ENCODE peak calls at places on chromosomes 1 and 21, in eight cellular contexts. One of them, this sample, is unnamed.

GRCh38 chr1:159856576-159856975 is 5.9 kb downstream of the VSIG8 start:
- DNase-seq in AG08396: no peak
- DNase-seq in kidney glomerular epithelial cell: no peak
- DNase-seq in stimulated activated CD4-positive, alpha-beta T cell treated with anti-CD3 and anti-CD28 coated beads, Interleukin-1b, Interleukin-23, amount 100 ng/mL, for 4 hours: no peak
- DNase-seq in heart left ventricle: no peak
- DNase-seq in IMR-90: no peak
- DNase-seq in GM23248: no peak
- DNase-seq in SHP77: no peak
- DNase-seq in this sample: no peak

GRCh38 chr1:212667223-212668139 is 32.2 kb downstream of the BATF3 start:
- DNase-seq in AG08396: peak
- DNase-seq in SHP77: no peak
- DNase-seq in IMR-90: peak
- DNase-seq in GM23248: peak
- DNase-seq in stimulated activated CD4-positive, alpha-beta T cell treated with anti-CD3 and anti-CD28 coated beads, Interleukin-1b, Interleukin-23, amount 100 ng/mL, for 4 hours: no peak
- DNase-seq in kidney glomerular epithelial cell: peak
- DNase-seq in heart left ventricle: peak
- DNase-seq in this sample: peak

GRCh38 chr21:37582613-37583012 is 216.0 kb downstream of the DYRK1A start:
- DNase-seq in IMR-90: peak
- DNase-seq in stimulated activated CD4-positive, alpha-beta T cell treated with anti-CD3 and anti-CD28 coated beads, Interleukin-1b, Interleukin-23, amount 100 ng/mL, for 4 hours: no peak
- DNase-seq in kidney glomerular epithelial cell: peak
- DNase-seq in SHP77: peak
- DNase-seq in heart left ventricle: no peak
- DNase-seq in GM23248: peak
- DNase-seq in AG08396: peak
- DNase-seq in this sample: peak

GRCh38 chr1:94738371-94738770 is 81.8 kb upstream of the SLC44A3 start:
- DNase-seq in kidney glomerular epithelial cell: no peak
- DNase-seq in stimulated activated CD4-positive, alpha-beta T cell treated with anti-CD3 and anti-CD28 coated beads, Interleukin-1b, Interleukin-23, amount 100 ng/mL, for 4 hours: no peak
- DNase-seq in SHP77: no peak
- DNase-seq in IMR-90: peak
- DNase-seq in heart left ventricle: no peak
- DNase-seq in GM23248: no peak
- DNase-seq in AG08396: no peak
- DNase-seq in this sample: no peak

GRCh38 chr1:183195146-183195571 is 9.1 kb downstream of the LAMC2 start:
- DNase-seq in AG08396: no peak
- DNase-seq in stimulated activated CD4-positive, alpha-beta T cell treated with anti-CD3 and anti-CD28 coated beads, Interleukin-1b, Interleukin-23, amount 100 ng/mL, for 4 hours: no peak
- DNase-seq in IMR-90: peak
- DNase-seq in kidney glomerular epithelial cell: no peak
- DNase-seq in heart left ventricle: no peak
- DNase-seq in SHP77: no peak
- DNase-seq in GM23248: peak
- DNase-seq in this sample: peak

GRCh38 chr1:16209847-16210407 is 2.5 kb downstream of the ARHGEF19 start:
- DNase-seq in GM23248: no peak
- DNase-seq in kidney glomerular epithelial cell: no peak
- DNase-seq in AG08396: no peak
- DNase-seq in SHP77: no peak
- DNase-seq in stimulated activated CD4-positive, alpha-beta T cell treated with anti-CD3 and anti-CD28 coated beads, Interleukin-1b, Interleukin-23, amount 100 ng/mL, for 4 hours: no peak
- DNase-seq in IMR-90: peak
- DNase-seq in heart left ventricle: no peak
- DNase-seq in this sample: no peak

GRCh38 chr1:207007352-207008033 is 25.1 kb downstream of the C1orf116 start:
- DNase-seq in GM23248: peak
- DNase-seq in SHP77: no peak
- DNase-seq in AG08396: peak
- DNase-seq in heart left ventricle: no peak
- DNase-seq in kidney glomerular epithelial cell: peak
- DNase-seq in stimulated activated CD4-positive, alpha-beta T cell treated with anti-CD3 and anti-CD28 coated beads, Interleukin-1b, Interleukin-23, amount 100 ng/mL, for 4 hours: no peak
- DNase-seq in IMR-90: peak
- DNase-seq in this sample: peak

GRCh38 chr1:42927920-42928505 is 30.7 kb downstream of the SLC2A1 start:
- DNase-seq in IMR-90: no peak
- DNase-seq in stimulated activated CD4-positive, alpha-beta T cell treated with anti-CD3 and anti-CD28 coated beads, Interleukin-1b, Interleukin-23, amount 100 ng/mL, for 4 hours: no peak
- DNase-seq in GM23248: no peak
- DNase-seq in SHP77: no peak
- DNase-seq in heart left ventricle: no peak
- DNase-seq in kidney glomerular epithelial cell: no peak
- DNase-seq in AG08396: no peak
- DNase-seq in this sample: no peak

GRCh38 chr1:1000357-1001056 is 610 bp upstream of the HES4 start:
- DNase-seq in kidney glomerular epithelial cell: peak
- DNase-seq in AG08396: peak
- DNase-seq in GM23248: peak
- DNase-seq in stimulated activated CD4-positive, alpha-beta T cell treated with anti-CD3 and anti-CD28 coated beads, Interleukin-1b, Interleukin-23, amount 100 ng/mL, for 4 hours: peak
- DNase-seq in SHP77: no peak
- DNase-seq in heart left ventricle: peak
- DNase-seq in IMR-90: peak
- DNase-seq in this sample: peak

GRCh38 chr1:245256528-245256927 is 101.7 kb downstream of the KIF26B start:
- DNase-seq in kidney glomerular epithelial cell: no peak
- DNase-seq in stimulated activated CD4-positive, alpha-beta T cell treated with anti-CD3 and anti-CD28 coated beads, Interleukin-1b, Interleukin-23, amount 100 ng/mL, for 4 hours: no peak
- DNase-seq in IMR-90: no peak
- DNase-seq in GM23248: no peak
- DNase-seq in heart left ventricle: no peak
- DNase-seq in AG08396: no peak
- DNase-seq in SHP77: no peak
- DNase-seq in this sample: no peak

GRCh38 chr1:154157520-154158306 is 2.8 kb upstream of the NUP210L start:
- DNase-seq in GM23248: peak
- DNase-seq in heart left ventricle: no peak
- DNase-seq in kidney glomerular epithelial cell: peak
- DNase-seq in AG08396: no peak
- DNase-seq in stimulated activated CD4-positive, alpha-beta T cell treated with anti-CD3 and anti-CD28 coated beads, Interleukin-1b, Interleukin-23, amount 100 ng/mL, for 4 hours: peak
- DNase-seq in SHP77: no peak
- DNase-seq in IMR-90: peak
- DNase-seq in this sample: no peak

GRCh38 chr1:165898837-165899236 is 71.4 kb downstream of the UCK2 start:
- DNase-seq in GM23248: peak
- DNase-seq in kidney glomerular epithelial cell: peak
- DNase-seq in AG08396: peak
- DNase-seq in SHP77: no peak
- DNase-seq in heart left ventricle: peak
- DNase-seq in IMR-90: peak
- DNase-seq in stimulated activated CD4-positive, alpha-beta T cell treated with anti-CD3 and anti-CD28 coated beads, Interleukin-1b, Interleukin-23, amount 100 ng/mL, for 4 hours: no peak
- DNase-seq in this sample: peak

GRCh38 chr1:14267991-14268390 is 330.5 kb upstream of the KAZN start:
- DNase-seq in heart left ventricle: no peak
- DNase-seq in IMR-90: no peak
- DNase-seq in stimulated activated CD4-positive, alpha-beta T cell treated with anti-CD3 and anti-CD28 coated beads, Interleukin-1b, Interleukin-23, amount 100 ng/mL, for 4 hours: no peak
- DNase-seq in GM23248: no peak
- DNase-seq in SHP77: no peak
- DNase-seq in kidney glomerular epithelial cell: peak
- DNase-seq in AG08396: no peak
- DNase-seq in this sample: peak

GRCh38 chr1:218946147-218946546 is 227.5 kb upstream of the LYPLAL1 start:
- DNase-seq in stimulated activated CD4-positive, alpha-beta T cell treated with anti-CD3 and anti-CD28 coated beads, Interleukin-1b, Interleukin-23, amount 100 ng/mL, for 4 hours: no peak
- DNase-seq in IMR-90: no peak
- DNase-seq in kidney glomerular epithelial cell: no peak
- DNase-seq in heart left ventricle: no peak
- DNase-seq in AG08396: no peak
- DNase-seq in GM23248: no peak
- DNase-seq in SHP77: no peak
- DNase-seq in this sample: no peak

GRCh38 chr1:25566730-25567341 is 23.4 kb downstream of the LDLRAP1 start:
- DNase-seq in heart left ventricle: peak
- DNase-seq in AG08396: peak
- DNase-seq in SHP77: peak
- DNase-seq in IMR-90: peak
- DNase-seq in kidney glomerular epithelial cell: no peak
- DNase-seq in stimulated activated CD4-positive, alpha-beta T cell treated with anti-CD3 and anti-CD28 coated beads, Interleukin-1b, Interleukin-23, amount 100 ng/mL, for 4 hours: no peak
- DNase-seq in GM23248: peak
- DNase-seq in this sample: no peak

GRCh38 chr1:40708750-40709099 is 17.2 kb downstream of the NFYC start:
- DNase-seq in IMR-90: peak
- DNase-seq in SHP77: peak
- DNase-seq in AG08396: peak
- DNase-seq in GM23248: peak
- DNase-seq in heart left ventricle: no peak
- DNase-seq in kidney glomerular epithelial cell: peak
- DNase-seq in stimulated activated CD4-positive, alpha-beta T cell treated with anti-CD3 and anti-CD28 coated beads, Interleukin-1b, Interleukin-23, amount 100 ng/mL, for 4 hours: no peak
- DNase-seq in this sample: peak

GRCh38 chr1:59879556-59879955 is 47.0 kb downstream of the CYP2J2 start:
- DNase-seq in SHP77: peak
- DNase-seq in kidney glomerular epithelial cell: peak
- DNase-seq in heart left ventricle: peak
- DNase-seq in GM23248: peak
- DNase-seq in IMR-90: peak
- DNase-seq in stimulated activated CD4-positive, alpha-beta T cell treated with anti-CD3 and anti-CD28 coated beads, Interleukin-1b, Interleukin-23, amount 100 ng/mL, for 4 hours: peak
- DNase-seq in AG08396: peak
- DNase-seq in this sample: peak

GRCh38 chr1:58576727-58577675 is at the start of gene TACSTD2:
- DNase-seq in GM23248: peak
- DNase-seq in stimulated activated CD4-positive, alpha-beta T cell treated with anti-CD3 and anti-CD28 coated beads, Interleukin-1b, Interleukin-23, amount 100 ng/mL, for 4 hours: no peak
- DNase-seq in SHP77: no peak
- DNase-seq in kidney glomerular epithelial cell: no peak
- DNase-seq in IMR-90: no peak
- DNase-seq in heart left ventricle: no peak
- DNase-seq in AG08396: peak
- DNase-seq in this sample: no peak

GRCh38 chr1:84246228-84246627 is 55.3 kb upstream of the SAMD13 start:
- DNase-seq in kidney glomerular epithelial cell: no peak
- DNase-seq in IMR-90: no peak
- DNase-seq in stimulated activated CD4-positive, alpha-beta T cell treated with anti-CD3 and anti-CD28 coated beads, Interleukin-1b, Interleukin-23, amount 100 ng/mL, for 4 hours: no peak
- DNase-seq in AG08396: no peak
- DNase-seq in SHP77: no peak
- DNase-seq in GM23248: no peak
- DNase-seq in heart left ventricle: no peak
- DNase-seq in this sample: no peak

GRCh38 chr1:25802915-25803314 is 2.9 kb downstream of the SELENON start:
- DNase-seq in stimulated activated CD4-positive, alpha-beta T cell treated with anti-CD3 and anti-CD28 coated beads, Interleukin-1b, Interleukin-23, amount 100 ng/mL, for 4 hours: no peak
- DNase-seq in kidney glomerular epithelial cell: no peak
- DNase-seq in IMR-90: no peak
- DNase-seq in heart left ventricle: no peak
- DNase-seq in SHP77: no peak
- DNase-seq in GM23248: no peak
- DNase-seq in AG08396: no peak
- DNase-seq in this sample: no peak

GRCh38 chr21:38909109-38909508 is 103.4 kb downstream of the ETS2 start:
- DNase-seq in AG08396: no peak
- DNase-seq in heart left ventricle: no peak
- DNase-seq in SHP77: no peak
- DNase-seq in kidney glomerular epithelial cell: no peak
- DNase-seq in IMR-90: no peak
- DNase-seq in GM23248: no peak
- DNase-seq in stimulated activated CD4-positive, alpha-beta T cell treated with anti-CD3 and anti-CD28 coated beads, Interleukin-1b, Interleukin-23, amount 100 ng/mL, for 4 hours: no peak
- DNase-seq in this sample: no peak

GRCh38 chr1:119081267-119081666 is 59.2 kb downstream of the WARS2 start:
- DNase-seq in IMR-90: peak
- DNase-seq in AG08396: no peak
- DNase-seq in stimulated activated CD4-positive, alpha-beta T cell treated with anti-CD3 and anti-CD28 coated beads, Interleukin-1b, Interleukin-23, amount 100 ng/mL, for 4 hours: no peak
- DNase-seq in kidney glomerular epithelial cell: peak
- DNase-seq in GM23248: peak
- DNase-seq in heart left ventricle: no peak
- DNase-seq in SHP77: no peak
- DNase-seq in this sample: no peak

GRCh38 chr1:38052750-38053415 is 6.3 kb upstream of the POU3F1 start:
- DNase-seq in kidney glomerular epithelial cell: no peak
- DNase-seq in stimulated activated CD4-positive, alpha-beta T cell treated with anti-CD3 and anti-CD28 coated beads, Interleukin-1b, Interleukin-23, amount 100 ng/mL, for 4 hours: no peak
- DNase-seq in GM23248: no peak
- DNase-seq in AG08396: no peak
- DNase-seq in SHP77: no peak
- DNase-seq in heart left ventricle: no peak
- DNase-seq in IMR-90: no peak
- DNase-seq in this sample: no peak

GRCh38 chr1:147414505-147415163 is 126.7 kb upstream of the BCL9 start:
- DNase-seq in SHP77: no peak
- DNase-seq in GM23248: no peak
- DNase-seq in heart left ventricle: no peak
- DNase-seq in stimulated activated CD4-positive, alpha-beta T cell treated with anti-CD3 and anti-CD28 coated beads, Interleukin-1b, Interleukin-23, amount 100 ng/mL, for 4 hours: no peak
- DNase-seq in kidney glomerular epithelial cell: no peak
- DNase-seq in AG08396: no peak
- DNase-seq in IMR-90: no peak
- DNase-seq in this sample: no peak

GRCh38 chr1:216576246-216576645 is 147.0 kb downstream of the ESRRG start:
- DNase-seq in GM23248: no peak
- DNase-seq in kidney glomerular epithelial cell: no peak
- DNase-seq in SHP77: no peak
- DNase-seq in AG08396: no peak
- DNase-seq in stimulated activated CD4-positive, alpha-beta T cell treated with anti-CD3 and anti-CD28 coated beads, Interleukin-1b, Interleukin-23, amount 100 ng/mL, for 4 hours: no peak
- DNase-seq in IMR-90: peak
- DNase-seq in heart left ventricle: no peak
- DNase-seq in this sample: no peak

GRCh38 chr1:58883037-58883887 is 99.4 kb upstream of the JUN start:
- DNase-seq in IMR-90: peak
- DNase-seq in stimulated activated CD4-positive, alpha-beta T cell treated with anti-CD3 and anti-CD28 coated beads, Interleukin-1b, Interleukin-23, amount 100 ng/mL, for 4 hours: no peak
- DNase-seq in heart left ventricle: peak
- DNase-seq in kidney glomerular epithelial cell: peak
- DNase-seq in GM23248: peak
- DNase-seq in AG08396: peak
- DNase-seq in SHP77: peak
- DNase-seq in this sample: peak

GRCh38 chr1:220084460-220084859 is 5.1 kb downstream of the BPNT1 start:
- DNase-seq in AG08396: no peak
- DNase-seq in GM23248: no peak
- DNase-seq in kidney glomerular epithelial cell: no peak
- DNase-seq in stimulated activated CD4-positive, alpha-beta T cell treated with anti-CD3 and anti-CD28 coated beads, Interleukin-1b, Interleukin-23, amount 100 ng/mL, for 4 hours: no peak
- DNase-seq in SHP77: no peak
- DNase-seq in IMR-90: no peak
- DNase-seq in heart left ventricle: no peak
- DNase-seq in this sample: no peak

GRCh38 chr1:3852711-3853498 is 4.1 kb downstream of the CEP104 start:
- DNase-seq in SHP77: no peak
- DNase-seq in stimulated activated CD4-positive, alpha-beta T cell treated with anti-CD3 and anti-CD28 coated beads, Interleukin-1b, Interleukin-23, amount 100 ng/mL, for 4 hours: no peak
- DNase-seq in GM23248: peak
- DNase-seq in kidney glomerular epithelial cell: no peak
- DNase-seq in AG08396: no peak
- DNase-seq in heart left ventricle: no peak
- DNase-seq in IMR-90: no peak
- DNase-seq in this sample: no peak